ENCODE peak calls at places on chromosomes 5 and 9, in ten cellular contexts. Q is Caco-2, F is cardiac muscle cell, O is dorsolateral prefrontal cortex, P is heart left ventricle, M is IMR-90, E is AG04450, T is astrocyte of the spinal cord, C is bronchial epithelial cell, A is fibroblast of lung. K is an unnamed sample.

GRCh38 chr5:121158433-121158832 is 693.2 kb upstream of the FTMT start:
- DNase-seq in M (no peak), A (no peak), C (no peak), T (no peak), Q (no peak), E (no peak), P (no peak), O (no peak), F (no peak), K (no peak)

GRCh38 chr5:160133071-160133917 is 14.0 kb upstream of the PWWP2A start:
- DNase-seq in O (no peak), E (no peak), P (no peak), M (no peak), F (peak), T (peak), C (no peak), A (peak), Q (no peak), K (peak)

GRCh38 chr9:2857564-2858198 is 13.8 kb upstream of the PUM3 start:
- DNase-seq in M (peak), T (peak), O (peak), P (no peak), Q (peak), F (peak), C (peak), E (peak), A (peak), K (peak)

GRCh38 chr5:38916802-38917201 is 71.0 kb downstream of the OSMR start:
- DNase-seq in M (no peak), C (no peak), T (no peak), Q (no peak), A (no peak), E (no peak), F (no peak), P (no peak), O (no peak), K (no peak)

GRCh38 chr5:74945561-74946165 is 79.5 kb upstream of the FAM169A start:
- DNase-seq in Q (no peak), T (no peak), O (no peak), E (no peak), A (no peak), M (no peak), F (no peak), C (no peak), P (no peak), K (no peak)

GRCh38 chr9:69379250-69379982 is 54.4 kb downstream of the ENTREP1 start:
- DNase-seq in E (no peak), P (no peak), M (peak), A (peak), F (peak), C (peak), T (peak), O (no peak), Q (peak), K (peak)

GRCh38 chr5:90386099-90386710 is 23.4 kb downstream of the CETN3 start:
- DNase-seq in Q (no peak), M (peak), P (no peak), E (no peak), A (peak), C (peak), F (peak), O (no peak), T (peak), K (peak)

GRCh38 chr5:7850533-7851239 is at the start of gene CFAP90:
- DNase-seq in E (no peak), A (peak), F (peak), M (peak), P (peak), T (peak), Q (peak), C (no peak), O (peak), K (peak)

GRCh38 chr5:160281275-160281674 is 31.1 kb downstream of the CCNJL start:
- DNase-seq in Q (no peak), A (no peak), P (no peak), C (no peak), O (no peak), F (no peak), E (no peak), T (no peak), M (no peak), K (no peak)

GRCh38 chr5:94776167-94776566 is 157.7 kb downstream of the SLF1 start:
- DNase-seq in E (no peak), C (no peak), T (peak), Q (no peak), F (no peak), O (no peak), A (peak), P (no peak), M (no peak), K (no peak)

GRCh38 chr5:143582869-143583268 is 179.4 kb upstream of the NR3C1 start:
- DNase-seq in P (no peak), F (peak), M (peak), A (peak), E (no peak), T (no peak), Q (no peak), O (no peak), C (peak), K (peak)

GRCh38 chr9:113756476-113757198 is 119.5 kb upstream of the ZNF618 start:
- DNase-seq in A (no peak), Q (no peak), P (no peak), T (no peak), M (no peak), C (no peak), E (no peak), O (no peak), F (peak), K (peak)

GRCh38 chr9:135760465-135760864 is 58.5 kb downstream of the KCNT1 start:
- DNase-seq in A (no peak), T (no peak), C (no peak), E (no peak), P (no peak), M (no peak), Q (no peak), F (no peak), O (no peak), K (no peak)

GRCh38 chr5:40112875-40113274 is 566.8 kb upstream of the PTGER4 start:
- DNase-seq in T (no peak), Q (no peak), O (no peak), P (no peak), F (no peak), A (no peak), C (no peak), M (no peak), E (no peak), K (no peak)

GRCh38 chr5:142097681-142098080 is 10.9 kb upstream of the NDFIP1 start:
- DNase-seq in F (no peak), P (no peak), E (no peak), C (peak), A (no peak), Q (no peak), T (no peak), O (no peak), M (no peak), K (no peak)

GRCh38 chr5:91598216-91598615 is 215.1 kb upstream of the ARRDC3 start:
- DNase-seq in Q (no peak), F (no peak), P (no peak), T (no peak), M (no peak), A (no peak), E (no peak), O (no peak), C (no peak), K (no peak)

GRCh38 chr5:176916337-176916736 is 17.2 kb upstream of the HK3 start:
- DNase-seq in Q (no peak), M (no peak), O (no peak), P (no peak), E (no peak), A (no peak), F (no peak), T (peak), C (no peak), K (no peak)

GRCh38 chr9:129451089-129451656 is 169.7 kb downstream of the C9orf50 start:
- DNase-seq in T (no peak), F (peak), Q (no peak), E (no peak), P (no peak), C (no peak), O (no peak), A (no peak), M (no peak), K (peak)

GRCh38 chr5:135822959-135823358 is 11.5 kb upstream of the SLC25A48 start:
- DNase-seq in F (no peak), M (no peak), C (no peak), Q (no peak), O (no peak), P (no peak), A (no peak), E (no peak), T (no peak), K (no peak)

GRCh38 chr9:132439153-132439552 is 29.1 kb downstream of the CFAP77 start:
- DNase-seq in E (no peak), O (no peak), P (no peak), A (no peak), M (no peak), C (peak), T (no peak), F (no peak), Q (no peak), K (no peak)

GRCh38 chr5:1320436-1321344 is 24.2 kb downstream of the CLPTM1L start:
- DNase-seq in C (no peak), F (no peak), M (no peak), T (no peak), E (no peak), A (no peak), P (no peak), O (no peak), Q (peak), K (no peak)

GRCh38 chr9:127181315-127181580 is 58.8 kb upstream of the ANGPTL2 start:
- DNase-seq in E (no peak), F (no peak), A (no peak), C (no peak), O (peak), T (no peak), Q (peak), P (peak), M (no peak), K (no peak)

GRCh38 chr5:24621809-24622208 is 23.0 kb downstream of the CDH10 start:
- DNase-seq in F (peak), A (peak), P (no peak), T (peak), Q (no peak), C (peak), O (no peak), M (no peak), E (no peak), K (peak)

GRCh38 chr5:153938131-153938842 is 100.4 kb downstream of the FAM114A2 start:
- DNase-seq in O (no peak), P (no peak), Q (no peak), M (no peak), F (no peak), C (no peak), A (no peak), E (no peak), T (no peak), K (no peak)

GRCh38 chr9:89278997-89279739 is 31.8 kb upstream of the CKS2 start:
- DNase-seq in P (no peak), A (peak), T (peak), F (peak), O (no peak), C (peak), E (peak), Q (no peak), M (peak), K (peak)

GRCh38 chr5:72397836-72398235 is 77.7 kb downstream of the PTCD2 start:
- DNase-seq in T (no peak), C (no peak), O (no peak), F (no peak), A (no peak), Q (no peak), E (no peak), M (no peak), P (no peak), K (no peak)

GRCh38 chr5:64854855-64855254 is 86.1 kb downstream of the CWC27 start:
- DNase-seq in F (peak), A (peak), O (no peak), C (peak), M (peak), P (no peak), E (no peak), T (no peak), Q (no peak), K (no peak)

GRCh38 chr9:69180200-69180599 is 6.1 kb downstream of the TJP2 start:
- DNase-seq in E (no peak), P (no peak), M (no peak), C (no peak), O (no peak), A (no peak), Q (no peak), T (no peak), F (no peak), K (no peak)

GRCh38 chr5:176785184-176786145 is 24.9 kb upstream of the UNC5A start:
- DNase-seq in M (no peak), F (no peak), T (no peak), E (no peak), O (no peak), P (no peak), Q (no peak), C (no peak), A (no peak), K (no peak)

GRCh38 chr5:3121813-3122212 is 370.3 kb upstream of the IRX2 start:
- DNase-seq in O (no peak), F (no peak), A (no peak), P (no peak), T (no peak), C (no peak), Q (no peak), E (no peak), M (no peak), K (no peak)

GRCh38 chr5:66639036-66639435 is 42.8 kb downstream of the MAST4 start:
- DNase-seq in P (no peak), Q (no peak), E (no peak), O (no peak), F (peak), C (no peak), T (no peak), M (no peak), A (no peak), K (no peak)

DNA sequence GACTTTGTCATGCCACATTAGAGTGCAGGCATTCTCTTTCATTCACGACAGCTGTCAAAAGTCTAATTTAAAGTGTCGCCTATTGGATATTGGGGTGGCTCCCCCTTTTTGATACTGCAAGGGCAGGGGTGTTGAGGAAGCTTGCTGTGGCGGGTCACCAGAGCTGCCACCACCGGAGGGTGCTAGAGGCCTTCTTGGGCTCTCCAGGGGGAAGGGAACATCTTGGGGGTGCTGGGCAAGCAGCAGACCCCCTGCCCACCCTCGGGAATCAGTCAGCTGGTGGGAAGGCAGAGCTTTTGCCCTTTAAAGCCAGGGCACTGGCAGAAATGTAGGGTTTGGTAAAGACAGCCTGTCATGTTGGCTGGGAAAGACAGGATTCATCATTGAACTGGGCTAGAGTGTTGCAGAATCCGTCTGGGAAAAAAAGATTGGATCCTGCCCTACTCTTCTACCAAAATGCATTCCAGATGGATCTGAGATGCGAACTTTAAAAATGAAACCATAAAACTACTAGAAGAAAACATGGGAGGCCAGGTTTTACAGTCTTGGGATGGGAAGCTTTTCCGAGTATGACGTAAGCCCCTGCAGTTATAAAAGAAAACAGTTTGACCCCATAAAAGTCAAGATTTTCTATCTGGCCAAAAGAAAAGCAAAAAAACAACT is 22.3 kb downstream of the COL5A1 start:
- DNase-seq in O (no peak), M (no peak), P (peak), T (no peak), F (no peak), Q (no peak), E (no peak), A (no peak), C (no peak), K (no peak)
- TF ChIP-seq CTCF in O (no peak), M (peak), P (no peak), T (peak), F (peak), Q (peak), E (peak), A (peak), C (no peak), K (peak)

GRCh38 chr5:149048806-149049205 is 14.1 kb downstream of the SH3TC2 start:
- DNase-seq in T (no peak), A (no peak), O (no peak), M (no peak), P (no peak), E (no peak), Q (no peak), C (no peak), F (no peak), K (no peak)
- H3K4me3 ChIP-seq in T (no peak), A (no peak), O (no peak), M (no peak), P (no peak), E (no peak), Q (no peak), C (no peak), F (no peak), K (no peak)

GRCh38 chr9:112747094-112747493 is 3.5 kb upstream of the SNX30 start:
- DNase-seq in A (no peak), M (no peak), T (no peak), C (no peak), Q (no peak), F (no peak), O (peak), P (no peak), E (no peak), K (no peak)

GRCh38 chr9:112748041-112748440 is 2.5 kb upstream of the SNX30 start:
- DNase-seq in T (no peak), C (no peak), P (no peak), Q (no peak), F (no peak), M (no peak), A (no peak), O (no peak), E (no peak), K (no peak)

GRCh38 chr9:112744177-112744576 is 6.4 kb upstream of the SNX30 start:
- DNase-seq in E (no peak), F (peak), C (no peak), O (no peak), P (no peak), T (no peak), Q (no peak), M (no peak), A (no peak), K (peak)

GRCh38 chr9:112743216-112743835 is 7.2 kb upstream of the SNX30 start:
- DNase-seq in T (no peak), O (no peak), P (no peak), E (no peak), M (no peak), C (no peak), Q (no peak), F (no peak), A (no peak), K (no peak)
- TF ChIP-seq CTCF in T (no peak), O (no peak), P (no peak), E (peak), M (peak), C (no peak), Q (peak), F (peak), A (no peak), K (peak)

DNA sequence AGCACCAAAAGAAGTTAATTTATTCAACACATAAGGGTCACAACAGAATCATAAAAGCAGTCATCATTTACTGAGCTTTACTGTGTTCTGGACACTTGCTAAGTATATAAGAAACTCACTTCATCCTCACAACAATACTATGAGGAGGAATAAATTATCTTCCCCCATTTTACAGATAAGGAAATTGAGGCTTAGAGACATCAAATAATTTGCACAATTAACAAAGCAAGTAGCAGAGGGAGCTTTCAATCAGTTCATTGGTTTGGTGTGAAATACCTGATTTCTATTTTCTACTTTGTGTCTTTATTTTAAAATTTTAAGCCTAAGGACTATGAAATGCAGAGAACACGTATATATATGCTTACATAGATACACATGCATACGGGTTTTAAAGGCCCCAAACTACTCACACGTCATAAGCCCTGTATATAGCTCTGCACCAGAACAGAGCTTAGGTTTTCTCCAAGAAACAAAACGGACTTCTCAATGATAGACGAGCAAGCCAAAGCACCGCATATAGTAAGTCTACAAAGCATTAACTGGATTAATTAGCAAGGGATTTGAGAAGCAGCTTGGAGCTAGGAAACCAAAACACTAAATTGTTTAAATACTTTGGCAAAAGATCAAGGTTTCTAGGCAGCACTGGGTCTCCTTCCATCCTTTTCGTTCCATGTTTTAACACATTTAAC is 95.6 kb downstream of the DENND1A start:
- DNase-seq in P (no peak), Q (no peak), C (no peak), F (peak), M (peak), T (peak), E (no peak), A (peak), O (no peak), K (peak)
- H3K4me3 ChIP-seq in P (no peak), Q (no peak), C (no peak), F (no peak), M (no peak), T (no peak), E (no peak), A (no peak), O (no peak), K (no peak)

DNA sequence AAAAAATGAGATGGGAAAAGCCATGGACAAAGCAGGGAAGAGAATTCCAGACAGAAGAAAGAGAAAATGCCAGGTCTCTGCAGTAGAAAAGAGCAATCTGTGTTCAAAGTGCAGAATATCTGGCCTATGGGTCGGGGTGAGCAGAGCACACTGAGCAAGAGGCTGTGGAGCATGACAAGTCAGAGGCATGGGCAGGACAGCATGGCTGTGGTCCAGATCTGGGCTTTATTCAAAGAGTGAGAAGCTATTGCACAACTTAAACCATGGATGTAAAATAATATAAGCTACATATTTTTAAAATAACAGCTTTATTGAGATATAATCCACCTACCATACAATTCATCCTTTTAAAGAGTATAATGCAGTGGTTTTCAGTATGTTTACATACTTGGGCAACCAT is 133.1 kb upstream of the SPDL1 start:
- DNase-seq in C (peak), F (peak), M (no peak), A (peak), P (no peak), Q (no peak), T (no peak), O (no peak), E (no peak), K (peak)
- TF ChIP-seq CTCF in C (no peak), F (no peak), M (no peak), A (no peak), P (no peak), Q (no peak), T (no peak), O (no peak), E (no peak), K (no peak)

K was measured in fibroblast of pulmonary artery.